ENCODE peak calls at places on chromosome 18, in six cellular contexts. S, R, C, E, Y and O are unnamed samples.

GRCh38 chr18:67935638-67936037 is 419.1 kb upstream of the DSEL start:
- DNase-seq in S (no peak), R (no peak), C (no peak), E (no peak), Y (no peak), O (no peak)

GRCh38 chr18:46199515-46200147 is 95.4 kb downstream of the HAUS1 start:
- DNase-seq in S (no peak), R (no peak), C (no peak), E (peak; percentile 33), Y (no peak), O (no peak)

GRCh38 chr18:40911582-40912254 is 1043.3 kb upstream of the PIK3C3 start:
- DNase-seq in S (no peak), R (no peak), C (no peak), E (no peak), Y (no peak), O (no peak)

GRCh38 chr18:59127047-59127446 is 12.6 kb upstream of the SEC11C start:
- DNase-seq in S (no peak), R (no peak), C (no peak), E (no peak), Y (no peak), O (no peak)

GRCh38 chr18:33673689-33674088 is 95.7 kb downstream of the ASXL3 start:
- DNase-seq in S (no peak), R (no peak), C (no peak), E (no peak), Y (no peak), O (no peak)

GRCh38 chr18:44473394-44474066 is 207.2 kb upstream of the SETBP1 start:
- DNase-seq in S (no peak), R (no peak), C (no peak), E (no peak), Y (no peak), O (no peak)

GRCh38 chr18:29004921-29005320 is 828.0 kb upstream of the CDH2 start:
- DNase-seq in S (no peak), R (no peak), C (no peak), E (no peak), Y (no peak), O (no peak)

GRCh38 chr18:59518705-59519104 is 159.6 kb upstream of the LMAN1 start:
- DNase-seq in S (no peak), R (no peak), C (no peak), E (no peak), Y (no peak), O (no peak)

GRCh38 chr18:13222371-13223281 is 4.1 kb downstream of the LDLRAD4 start:
- DNase-seq in S (no peak), R (peak; percentile 78), C (peak; percentile 84), E (no peak), Y (peak; percentile 67), O (no peak)

GRCh38 chr18:44411277-44411900 is 269.3 kb upstream of the SETBP1 start:
- DNase-seq in S (no peak), R (no peak), C (no peak), E (no peak), Y (no peak), O (no peak)

GRCh38 chr18:12608292-12608691 is 49.6 kb downstream of the SPIRE1 start:
- DNase-seq in S (no peak), R (no peak), C (no peak), E (no peak), Y (no peak), O (no peak)

GRCh38 chr18:58911766-58912165 is 47.1 kb downstream of the ZNF532 start:
- DNase-seq in S (no peak), R (peak; percentile 26), C (no peak), E (no peak), Y (no peak), O (no peak)

GRCh38 chr18:13587937-13588336 is 138.4 kb downstream of the FAM210A start:
- DNase-seq in S (no peak), R (no peak), C (no peak), E (no peak), Y (no peak), O (no peak)

GRCh38 chr18:75290737-75291358 is 80.3 kb downstream of the TSHZ1 start:
- DNase-seq in S (no peak), R (no peak), C (no peak), E (no peak), Y (no peak), O (no peak)

GRCh38 chr18:79875531-79875919 is 75.9 kb downstream of the SLC66A2 start:
- DNase-seq in S (no peak), R (no peak), C (peak; percentile 61), E (no peak), Y (no peak), O (no peak)

GRCh38 chr18:22856870-22857269 is 76.3 kb upstream of the RBBP8 start:
- DNase-seq in S (no peak), R (no peak), C (no peak), E (no peak), Y (no peak), O (no peak)

GRCh38 chr18:12336251-12336650 is 28.2 kb downstream of the TUBB6 start:
- DNase-seq in S (no peak), R (no peak), C (no peak), E (no peak), Y (no peak), O (no peak)

GRCh38 chr18:36809590-36810381 is 19.0 kb downstream of the TPGS2 start:
- DNase-seq in S (no peak), R (no peak), C (no peak), E (peak; percentile 61), Y (no peak), O (peak; percentile 10)

DNA sequence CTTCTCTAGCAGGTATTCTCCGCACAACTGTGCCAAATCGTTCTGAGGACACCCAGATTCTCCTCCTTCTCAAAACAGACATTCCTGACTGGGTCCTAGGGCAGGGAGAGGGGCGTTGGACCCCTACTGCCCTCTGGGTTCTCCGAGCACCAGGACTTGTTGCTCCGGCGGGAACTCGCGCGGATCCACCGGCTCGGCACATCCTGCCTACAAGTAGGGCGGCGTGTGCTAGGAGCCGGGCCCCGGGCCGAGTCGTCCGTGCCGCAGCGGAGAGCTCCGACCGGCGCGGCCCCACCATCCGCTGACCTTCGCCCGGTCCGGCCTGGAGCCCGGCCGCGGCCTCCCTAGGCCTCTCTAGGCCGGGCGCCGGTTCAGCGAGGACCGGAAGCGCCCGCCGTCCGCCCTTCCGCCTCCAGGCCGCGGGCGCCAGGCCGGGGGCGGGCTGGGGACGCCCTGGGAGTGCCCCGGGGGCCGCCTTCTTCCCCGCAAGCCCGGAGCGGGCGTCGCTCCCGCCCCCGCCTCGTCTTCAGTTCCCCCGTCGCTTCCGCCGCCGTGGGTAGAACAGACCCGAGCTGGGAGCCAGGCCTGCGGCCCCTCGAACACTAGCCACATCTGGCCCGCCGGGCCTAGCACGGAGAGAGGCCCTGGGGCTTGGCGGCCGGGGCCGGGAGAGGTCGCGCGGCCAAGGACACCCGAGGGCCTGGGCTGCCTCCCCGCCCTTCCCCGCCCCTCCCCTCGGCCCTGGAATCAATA is 7.6 kb upstream of the ONECUT2 start:
- DNase-seq in S (no peak), R (no peak), C (peak; percentile 74), E (no peak), Y (no peak), O (no peak)
- H3K27ac ChIP-seq in S (no peak overlapping the region), R (no peak overlapping the region), C (no peak overlapping the region), E (no peak overlapping the region), Y (no peak overlapping the region), O (no peak overlapping the region)

GRCh38 chr18:70659026-70659726 is 370.3 kb downstream of the SOCS6 start:
- DNase-seq in S (no peak), R (no peak), C (no peak), E (no peak), Y (no peak), O (peak; percentile 45)

GRCh38 chr18:70663141-70663540 is 374.3 kb downstream of the SOCS6 start:
- DNase-seq in S (no peak), R (no peak), C (no peak), E (no peak), Y (no peak), O (no peak)

GRCh38 chr18:70666936-70667335 is 378.1 kb downstream of the SOCS6 start:
- DNase-seq in S (no peak), R (no peak), C (no peak), E (no peak), Y (no peak), O (no peak)

GRCh38 chr18:70662588-70662987 is 373.7 kb downstream of the SOCS6 start:
- DNase-seq in S (no peak), R (no peak), C (no peak), E (no peak), Y (no peak), O (no peak)
- H3K9me3 ChIP-seq in S (no peaks in the 10 kb centered on the region), R (peaks cover 12% of the 10 kb centered on the region), C (no peaks in the 10 kb centered on the region), E (no peaks in the 10 kb centered on the region), Y (peaks cover 6% of the 10 kb centered on the region), O (no peaks in the 10 kb centered on the region)

GRCh38 chr18:34942276-34942675 is 98.9 kb upstream of the MAPRE2 start:
- DNase-seq in S (no peak), R (no peak), C (no peak), E (no peak), Y (no peak), O (no peak)

GRCh38 chr18:34943587-34943986 is 97.6 kb upstream of the MAPRE2 start:
- DNase-seq in S (no peak), R (no peak), C (no peak), E (no peak), Y (no peak), O (no peak)

GRCh38 chr18:34938102-34938501 is 103.1 kb upstream of the MAPRE2 start:
- DNase-seq in S (no peak), R (no peak), C (no peak), E (no peak), Y (no peak), O (no peak)

GRCh38 chr18:34947711-34948125 is 93.5 kb upstream of the MAPRE2 start:
- DNase-seq in S (no peak), R (no peak), C (no peak), E (no peak), Y (no peak), O (no peak)

DNA sequence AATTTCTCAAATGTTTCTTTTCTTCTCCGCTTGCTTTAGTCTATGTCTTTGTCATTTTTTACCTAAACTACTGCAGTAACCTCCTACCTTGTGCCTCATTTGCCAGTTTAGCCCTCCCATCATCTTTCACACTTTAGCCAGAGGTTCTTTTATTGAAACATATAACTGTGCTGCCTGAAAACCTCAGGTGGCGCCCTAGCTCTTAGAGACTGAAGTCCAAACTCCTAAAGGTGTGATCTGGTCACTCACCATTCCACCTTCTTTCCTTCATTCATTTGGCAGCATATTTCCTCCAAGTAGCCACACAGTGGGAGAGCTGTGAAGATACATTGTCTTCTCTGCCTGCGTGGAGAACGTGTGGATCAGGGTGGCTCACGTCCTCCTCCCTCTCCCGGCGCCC is 98.2 kb upstream of the MAPRE2 start:
- DNase-seq in S (no peak), R (no peak), C (no peak), E (no peak), Y (no peak), O (no peak)
- TF ChIP-seq CTCF in S (no peak), R (no peak), C (no peak), E (no peak), Y (peak; percentile 42), O (no peak)

GRCh38 chr18:31723998-31724711 is 36.5 kb downstream of the SLC25A52 start:
- DNase-seq in S (no peak), R (peak; percentile 32), C (peak; percentile 82), E (no peak), Y (peak; percentile 37), O (no peak)

GRCh38 chr18:31720867-31721266 is 36.5 kb upstream of the B4GALT6 start:
- DNase-seq in S (no peak), R (no peak), C (no peak), E (no peak), Y (no peak), O (no peak)

GRCh38 chr18:31722369-31722957 is 38.1 kb upstream of the B4GALT6 start:
- DNase-seq in S (peak; percentile 40), R (peak; percentile 65), C (no peak), E (peak; percentile 61), Y (peak; percentile 71), O (peak; percentile 43)

GRCh38 chr18:31721596-31721995 is 37.2 kb upstream of the B4GALT6 start:
- DNase-seq in S (no peak), R (no peak), C (no peak), E (no peak), Y (no peak), O (no peak)

GRCh38 chr18:31723639-31723997 is 37.1 kb downstream of the SLC25A52 start:
- DNase-seq in S (no peak), R (no peak), C (no peak), E (no peak), Y (no peak), O (no peak)
- H3K27ac ChIP-seq in S (peak overlapping the region; percentile 76), R (peak overlapping the region; percentile 71), C (no peak overlapping the region), E (no peak overlapping the region), Y (peak overlapping the region; percentile 78), O (no peak overlapping the region)